ENCODE peak calls at places on chromosomes 7 and 10, in seven cellular contexts. Y is lower leg skin; E is CD8-positive, alpha-beta T cell; C is OCI-LY7; L is upper lobe of right lung; K is IMR-90; R is HAP-1. O is an unnamed sample.
A peak's percentile ranks its signal among the peaks of the same experiment; 100 is the strongest.

GRCh38 chr10:103657061-103657591 is 163.6 kb downstream of the NEURL1 start:
- DNase-seq in C (no peak), R (no peak), E (no peak), Y (no peak), K (no peak), L (no peak), O (no peak)

GRCh38 chr7:100823140-100823525 is 4.2 kb downstream of the EPHB4 start:
- DNase-seq in L (no peak), Y (no peak), E (no peak), R (no peak), K (no peak), C (no peak), O (no peak)

GRCh38 chr7:400901-401485 is 111.0 kb downstream of the FOXL3 start:
- DNase-seq in L (no peak), K (no peak), C (no peak), Y (peak; percentile 80), R (peak; percentile 2), E (no peak), O (no peak)

GRCh38 chr10:78780551-78780961 is 288.2 kb upstream of the ZMIZ1 start:
- DNase-seq in K (no peak), L (peak; percentile 48), C (no peak), Y (peak; percentile 54), E (no peak), R (no peak), O (no peak)

GRCh38 chr7:50807026-50807730 is 24.5 kb upstream of the GRB10 start:
- DNase-seq in R (no peak), K (no peak), E (no peak), L (no peak), Y (peak; percentile 74), C (no peak), O (no peak)

GRCh38 chr10:100477970-100478369 is 15.2 kb downstream of the WNT8B start:
- DNase-seq in C (no peak), R (no peak), K (no peak), Y (no peak), L (no peak), E (no peak), O (no peak)

GRCh38 chr7:92178928-92179373 is at the start of gene LRRD1:
- DNase-seq in Y (peak; percentile 97), L (peak; percentile 95), E (peak; percentile 85), R (peak; percentile 93), K (peak; percentile 73), C (peak; percentile 68), O (peak; percentile 62)

GRCh38 chr7:10706875-10707493 is 266.7 kb upstream of the PHF14 start:
- DNase-seq in K (no peak), E (no peak), C (peak; percentile 80), L (no peak), R (no peak), Y (no peak), O (no peak)

GRCh38 chr7:75879771-75880184 is 944 bp downstream of the RHBDD2 start:
- DNase-seq in E (peak; percentile 65), C (peak; percentile 9), L (no peak), R (no peak), Y (no peak), K (peak; percentile 78), O (peak; percentile 68)

GRCh38 chr10:70162157-70162891 is 8.0 kb downstream of the SAR1A start:
- DNase-seq in K (no peak), L (no peak), R (no peak), Y (no peak), C (no peak), E (no peak), O (no peak)

GRCh38 chr10:132627736-132628512 is 90.3 kb downstream of the INPP5A start:
- DNase-seq in R (no peak), E (no peak), Y (no peak), C (no peak), K (peak; percentile 50), L (peak; percentile 68), O (no peak)

GRCh38 chr7:130363156-130363847 is 17.0 kb upstream of the CPA1 start:
- DNase-seq in R (no peak), Y (no peak), K (peak; percentile 99), C (no peak), E (no peak), L (no peak), O (no peak)

GRCh38 chr10:79424221-79425073 is 21.0 kb downstream of the ZCCHC24 start:
- DNase-seq in Y (no peak), L (peak; percentile 79), R (no peak), E (no peak), C (no peak), K (peak; percentile 52), O (no peak)

GRCh38 chr10:84401838-84402611 is 73.6 kb downstream of the CCSER2 start:
- DNase-seq in Y (no peak), K (no peak), L (no peak), R (peak; percentile 73), C (no peak), E (no peak), O (no peak)

GRCh38 chr10:12875100-12875499 is 126.4 kb downstream of the CCDC3 start:
- DNase-seq in L (no peak), Y (no peak), C (no peak), E (no peak), K (peak; percentile 33), R (no peak), O (no peak)

GRCh38 chr10:78407009-78407711 is 373.5 kb downstream of the RPS24 start:
- DNase-seq in Y (peak; percentile 87), L (peak; percentile 90), C (peak; percentile 48), K (peak; percentile 93), E (peak; percentile 64), R (peak; percentile 85), O (peak; percentile 62)

GRCh38 chr7:121449304-121449703 is 53.2 kb upstream of the FAM3C start:
- DNase-seq in R (no peak), Y (no peak), C (no peak), L (no peak), K (no peak), E (no peak), O (no peak)

GRCh38 chr10:132448248-132448731 is 51.3 kb downstream of the PWWP2B start:
- DNase-seq in E (peak; percentile 67), Y (peak; percentile 95), R (peak; percentile 93), L (peak; percentile 94), K (no peak), C (peak; percentile 90), O (no peak)

GRCh38 chr10:126253613-126254002 is 134.7 kb downstream of the ADAM12 start:
- DNase-seq in Y (no peak), L (no peak), K (no peak), E (no peak), C (no peak), R (no peak), O (no peak)

GRCh38 chr10:72086466-72087391 is 1.6 kb downstream of the SPOCK2 start:
- DNase-seq in Y (peak; percentile 88), L (peak; percentile 80), R (no peak), E (peak; percentile 78), K (peak; percentile 19), C (peak; percentile 63), O (no peak)

GRCh38 chr7:18357691-18358090 is 137.9 kb upstream of the HDAC9 start:
- DNase-seq in Y (no peak), L (no peak), R (peak; percentile 48), K (peak; percentile 6), C (peak; percentile 46), E (no peak), O (peak; percentile 16)

GRCh38 chr10:125967533-125967932 is 71.2 kb downstream of the FANK1 start:
- DNase-seq in K (no peak), E (no peak), L (no peak), C (no peak), Y (no peak), R (no peak), O (no peak)

GRCh38 chr10:42953684-42954674 is 122.9 kb upstream of the RET start:
- DNase-seq in E (no peak), R (peak; percentile 1), L (no peak), Y (peak; percentile 74), C (no peak), K (no peak), O (no peak)

GRCh38 chr10:31926765-31927596 is 1.6 kb downstream of the ARHGAP12 start:
- DNase-seq in L (no peak), E (no peak), Y (no peak), C (no peak), R (peak; percentile 10), K (no peak), O (no peak)

GRCh38 chr10:64546073-64546472 is 1024.9 kb downstream of the REEP3 start:
- DNase-seq in Y (no peak), E (no peak), R (no peak), C (no peak), L (no peak), K (no peak), O (no peak)

GRCh38 chr7:54560726-54561125 is 18.6 kb downstream of the VSTM2A start:
- DNase-seq in R (no peak), E (no peak), L (no peak), C (no peak), Y (no peak), K (no peak), O (no peak)

GRCh38 chr10:100827819-100828743 is 82.7 kb downstream of the PAX2 start:
- DNase-seq in C (no peak), Y (no peak), E (no peak), L (no peak), K (no peak), R (peak; percentile 81), O (no peak)

GRCh38 chr7:20783716-20784310 is 2.9 kb downstream of the SP8 start:
- DNase-seq in E (no peak), R (no peak), L (no peak), K (no peak), C (no peak), Y (peak; percentile 85), O (no peak)

GRCh38 chr10:31620236-31621151 is 301.5 kb downstream of the ZEB1 start:
- DNase-seq in R (peak; percentile 37), E (no peak), Y (peak; percentile 95), K (peak; percentile 78), L (no peak), C (no peak), O (no peak)

GRCh38 chr7:2710901-2711551 is 23.0 kb downstream of the AMZ1 start:
- DNase-seq in Y (no peak), L (no peak), C (peak; percentile 80), K (peak; percentile 32), R (no peak), E (peak; percentile 67), O (peak; percentile 83)
- H3K4me3 ChIP-seq in Y (no peak overlapping the region), L (no peak overlapping the region), C (peak overlapping the region; percentile 64), K (no peak overlapping the region), R (no peak overlapping the region), E (no peak overlapping the region), O (no peak overlapping the region)

GRCh38 chr7:52777423-52777822 is 258.0 kb upstream of the POM121L12 start:
- DNase-seq in L (no peak), C (no peak), E (no peak), Y (no peak), R (no peak), K (no peak), O (no peak)
- H3K4me3 ChIP-seq in L (no peak overlapping the region), C (no peak overlapping the region), E (no peak overlapping the region), Y (no peak overlapping the region), R (no peak overlapping the region), K (no peak overlapping the region), O (no peak overlapping the region)

GRCh38 chr7:124839687-124840086 is 74.1 kb upstream of the GPR37 start:
- DNase-seq in R (no peak), Y (no peak), C (no peak), E (no peak), K (no peak), L (no peak), O (no peak)
- H3K4me3 ChIP-seq in R (no peak overlapping the region), Y (no peak overlapping the region), C (no peak overlapping the region), E (no peak overlapping the region), K (no peak overlapping the region), L (no peak overlapping the region), O (no peak overlapping the region)

DNA sequence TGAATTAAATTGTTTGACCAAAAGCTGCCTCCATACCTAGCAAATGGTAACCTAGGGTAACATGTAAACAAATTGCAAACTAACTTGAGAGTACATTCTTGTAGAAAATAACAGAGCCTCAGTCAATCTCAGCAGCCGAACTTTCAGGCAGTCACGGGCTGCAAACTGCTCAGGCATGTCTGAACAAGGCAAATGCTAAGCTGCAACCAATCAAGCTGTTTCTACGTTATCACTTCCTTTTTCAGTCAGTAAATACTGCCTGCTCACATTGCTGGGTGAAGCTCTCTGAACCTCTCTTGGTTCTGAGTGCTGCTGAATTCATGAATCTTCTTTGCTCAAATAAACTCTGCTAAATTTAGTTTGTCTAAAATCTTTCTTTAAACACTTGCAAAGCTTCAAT is 1212.4 kb downstream of the SORCS1 start:
- DNase-seq in R (no peak), K (peak; percentile 27), Y (no peak), C (peak; percentile 60), L (no peak), E (no peak), O (no peak)
- H3K4me3 ChIP-seq in R (no peak overlapping the region), K (no peak overlapping the region), Y (no peak overlapping the region), C (no peak overlapping the region), L (no peak overlapping the region), E (no peak overlapping the region), O (no peak overlapping the region)

O was measured in Jurkat, Clone E6-1.